ENCODE peak calls at places on chromosomes 3 and 15, in nine cellular contexts. G, C, H, F, X, V, O, B and Y are unnamed samples.

GRCh38 chr3:184361532-184361931 is at the start of the genes CLCN2 and POLR2H:
- DNase-seq in G (peak), C (peak), H (peak), F (no peak), X (peak), V (no peak), O (peak), B (peak), Y (peak)

GRCh38 chr3:133038731-133039398 is 674 bp downstream of the TMEM108 start:
- DNase-seq in G (no peak), C (no peak), H (no peak), F (no peak), X (no peak), V (no peak), O (no peak), B (no peak), Y (no peak)

GRCh38 chr3:16927485-16927884 is 42.7 kb downstream of the PLCL2 start:
- DNase-seq in G (no peak), C (no peak), H (no peak), F (no peak), X (no peak), V (no peak), O (no peak), B (no peak), Y (no peak)

GRCh38 chr15:80495406-80495942 is 91.3 kb downstream of the ARNT2 start:
- DNase-seq in G (no peak), C (peak), H (no peak), F (no peak), X (no peak), V (no peak), O (no peak), B (no peak), Y (no peak)

GRCh38 chr3:194824676-194825075 is 139.0 kb downstream of the FAM43A start:
- DNase-seq in G (no peak), C (peak), H (no peak), F (no peak), X (no peak), V (no peak), O (peak), B (no peak), Y (peak)

GRCh38 chr15:66184936-66185790 is 68.4 kb downstream of the MEGF11 start:
- DNase-seq in G (no peak), C (peak), H (no peak), F (no peak), X (no peak), V (no peak), O (no peak), B (no peak), Y (peak)

GRCh38 chr3:5411786-5412185 is 224.3 kb downstream of the EDEM1 start:
- DNase-seq in G (peak), C (no peak), H (no peak), F (no peak), X (no peak), V (no peak), O (no peak), B (no peak), Y (no peak)

GRCh38 chr15:31270767-31271166 is 55.9 kb upstream of the KLF13 start:
- DNase-seq in G (no peak), C (no peak), H (no peak), F (no peak), X (no peak), V (no peak), O (peak), B (no peak), Y (no peak)

GRCh38 chr15:55194246-55194645 is 2.5 kb downstream of the RSL24D1 start:
- DNase-seq in G (no peak), C (no peak), H (no peak), F (no peak), X (no peak), V (no peak), O (peak), B (peak), Y (no peak)

GRCh38 chr3:172159962-172160538 is 120.7 kb downstream of the FNDC3B start:
- DNase-seq in G (no peak), C (peak), H (no peak), F (no peak), X (no peak), V (no peak), O (no peak), B (no peak), Y (peak)

GRCh38 chr3:124444075-124444474 is 286.2 kb upstream of the UMPS start:
- DNase-seq in G (no peak), C (no peak), H (no peak), F (no peak), X (no peak), V (no peak), O (no peak), B (no peak), Y (no peak)

GRCh38 chr3:30643763-30644462 is 37.5 kb downstream of the TGFBR2 start:
- DNase-seq in G (no peak), C (no peak), H (no peak), F (no peak), X (peak), V (no peak), O (no peak), B (no peak), Y (no peak)

GRCh38 chr3:136979684-136980083 is 21.9 kb downstream of the IL20RB start:
- DNase-seq in G (no peak), C (peak), H (no peak), F (no peak), X (no peak), V (no peak), O (peak), B (no peak), Y (peak)

GRCh38 chr3:44883999-44884431 is 9.6 kb downstream of the TGM4 start:
- DNase-seq in G (no peak), C (peak), H (no peak), F (peak), X (no peak), V (no peak), O (peak), B (peak), Y (peak)

GRCh38 chr3:147509444-147509843 is 100.3 kb downstream of the ZIC1 start:
- DNase-seq in G (no peak), C (no peak), H (no peak), F (no peak), X (no peak), V (no peak), O (no peak), B (no peak), Y (peak)

GRCh38 chr3:85162905-85163304 is 204.1 kb downstream of the CADM2 start:
- DNase-seq in G (no peak), C (no peak), H (no peak), F (no peak), X (no peak), V (no peak), O (no peak), B (no peak), Y (no peak)

GRCh38 chr3:119613201-119613600 is 15.5 kb downstream of the PLA1A start:
- DNase-seq in G (no peak), C (no peak), H (no peak), F (no peak), X (no peak), V (no peak), O (no peak), B (no peak), Y (no peak)

GRCh38 chr3:124941729-124942128 is 7.2 kb upstream of the MUC13 start:
- DNase-seq in G (no peak), C (no peak), H (no peak), F (no peak), X (no peak), V (no peak), O (no peak), B (no peak), Y (no peak)